ENCODE peak calls at places on chromosomes 12 and 14, in four cellular contexts. S is PC-9, J is foreskin keratinocyte, H is lung. Y is an unnamed sample.

GRCh38 chr12:124736115-124737039 is 127.3 kb downstream of the SCARB1 start:
- DNase-seq in J (no peak), H (no peak), S (no peak), Y (no peak)

GRCh38 chr14:91155626-91156089 is 41.8 kb downstream of the DGLUCY start:
- DNase-seq in S (no peak), H (no peak), J (no peak), Y (no peak)

GRCh38 chr12:132003846-132004245 is 54.1 kb downstream of the EP400 start:
- DNase-seq in S (no peak), J (no peak), H (no peak), Y (no peak)

GRCh38 chr14:42490536-42490935 is 883.9 kb downstream of the LRFN5 start:
- DNase-seq in H (no peak), S (no peak), J (peak), Y (no peak)

GRCh38 chr14:71610797-71611196 is 321.4 kb upstream of the RGS6 start:
- DNase-seq in H (no peak), J (no peak), S (no peak), Y (no peak)

GRCh38 chr12:120932058-120932457 is 27.9 kb upstream of the SPPL3 start:
- DNase-seq in H (no peak), S (no peak), J (no peak), Y (no peak)

GRCh38 chr14:74135386-74135785 is 50.6 kb downstream of the LIN52 start:
- DNase-seq in J (no peak), S (peak), H (no peak), Y (no peak)

GRCh38 chr12:67425394-67425793 is 156.2 kb downstream of the CAND1 start:
- DNase-seq in J (no peak), H (no peak), S (peak), Y (peak)

GRCh38 chr14:34368115-34368970 is 93.7 kb downstream of the SPTSSA start:
- DNase-seq in H (no peak), S (peak), J (no peak), Y (no peak)

GRCh38 chr14:68794130-68794855 is 1.4 kb upstream of the ZFP36L1 start:
- DNase-seq in S (peak), J (no peak), H (peak), Y (no peak)

GRCh38 chr12:49086116-49086515 is 8.5 kb downstream of the DHH start:
- DNase-seq in H (no peak), S (no peak), J (no peak), Y (no peak)

GRCh38 chr14:75119056-75119455 is 7.8 kb downstream of the NEK9 start:
- DNase-seq in S (no peak), H (no peak), J (no peak), Y (no peak)

GRCh38 chr14:50001999-50002925 is 109.4 kb downstream of the ARF6 start:
- DNase-seq in H (no peak), J (no peak), S (peak), Y (no peak)

GRCh38 chr14:104879201-104879982 is 14.3 kb downstream of the CEP170B start:
- DNase-seq in H (no peak), S (no peak), J (no peak), Y (no peak)

GRCh38 chr12:8566525-8566924 is 25.8 kb upstream of the CLEC4E start:
- DNase-seq in S (no peak), H (no peak), J (no peak), Y (no peak)

GRCh38 chr14:54001189-54001878 is 44.7 kb upstream of the BMP4 start:
- DNase-seq in J (no peak), H (no peak), S (no peak), Y (no peak)

GRCh38 chr14:53996041-53996440 is 39.4 kb upstream of the BMP4 start:
- DNase-seq in S (no peak), H (no peak), J (no peak), Y (no peak)

GRCh38 chr14:54002653-54003052 is 46.0 kb upstream of the BMP4 start:
- DNase-seq in S (no peak), H (no peak), J (no peak), Y (no peak)

GRCh38 chr14:54000341-54000811 is 43.8 kb upstream of the BMP4 start:
- DNase-seq in H (no peak), S (peak), J (no peak), Y (no peak)

GRCh38 chr14:53999061-53999488 is 42.5 kb upstream of the BMP4 start:
- DNase-seq in J (peak), H (peak), S (no peak), Y (no peak)
- H3K27ac ChIP-seq in J (no peak), H (no peak), S (no peak), Y (no peak)

DNA sequence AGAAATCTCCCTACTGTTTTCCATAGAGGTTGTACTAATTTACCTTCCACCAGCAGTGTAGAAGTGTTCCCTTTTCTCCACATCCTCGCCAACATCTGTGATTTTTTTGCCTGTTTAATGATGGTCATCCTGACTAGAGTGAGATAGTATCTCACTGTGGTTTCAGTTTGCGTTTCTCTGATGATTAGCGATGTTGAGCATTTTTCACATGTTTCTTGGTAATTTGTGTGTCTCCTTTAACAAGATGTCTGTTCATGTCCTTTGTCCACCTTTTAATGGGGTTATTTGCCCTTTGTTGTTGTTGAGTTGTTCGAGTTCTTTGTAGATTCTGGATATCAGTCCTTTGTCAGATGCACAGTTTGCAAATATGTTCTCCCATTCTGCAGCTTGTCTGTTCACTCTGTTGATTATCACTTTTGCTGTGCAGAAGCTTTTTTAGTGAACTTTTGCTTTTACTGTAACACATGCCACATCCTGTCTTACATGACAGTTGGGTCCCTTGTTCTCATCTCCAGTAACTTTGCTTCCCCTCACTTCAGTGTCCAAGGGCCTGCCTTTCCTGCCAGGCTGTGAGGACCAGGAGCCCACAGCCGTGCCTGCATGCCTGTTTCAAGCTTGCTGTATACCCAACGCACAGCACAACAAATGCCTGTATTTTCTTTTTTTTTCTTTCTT is 64.9 kb downstream of the SPRING1 start:
- DNase-seq in S (no peak), H (no peak), J (no peak), Y (no peak)
- H3K27ac ChIP-seq in S (no peak), H (no peak), J (no peak), Y (no peak)

GRCh38 chr12:94074216-94074969 is 74.0 kb upstream of the PLXNC1 start:
- DNase-seq in H (no peak), S (no peak), J (no peak), Y (no peak)
- H3K27ac ChIP-seq in H (peak), S (no peak), J (no peak), Y (no peak)

GRCh38 chr14:89910706-89911017 is 43.9 kb downstream of the EFCAB11 start:
- DNase-seq in S (no peak), H (no peak), J (no peak), Y (no peak)
- H3K27ac ChIP-seq in S (no peak), H (no peak), J (no peak), Y (no peak)

DNA sequence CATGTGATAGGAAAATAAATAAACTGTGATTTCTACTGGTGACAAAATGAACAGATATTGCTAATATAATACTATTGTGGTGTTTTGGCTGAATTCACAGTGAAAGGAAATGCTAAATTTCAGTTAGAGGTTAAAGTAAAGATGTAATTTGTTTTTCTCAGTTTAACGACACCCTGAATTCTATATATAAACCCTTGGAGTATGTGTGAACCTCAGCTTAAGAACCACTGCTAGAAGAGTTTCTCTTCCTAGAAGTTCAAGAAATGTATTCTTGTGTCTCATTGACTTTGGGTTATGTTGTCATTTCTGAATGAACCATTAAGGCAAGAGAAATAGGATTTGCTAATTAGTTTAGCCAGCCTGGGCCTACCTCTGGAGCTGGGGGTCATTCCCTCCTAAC is 8.2 kb downstream of the FBXO34 start:
- DNase-seq in H (no peak), S (no peak), J (no peak), Y (no peak)
- H3K27ac ChIP-seq in H (no peak), S (no peak), J (no peak), Y (no peak)

GRCh38 chr12:113889806-113890581 is 76.1 kb downstream of the RBM19 start:
- DNase-seq in H (no peak), J (no peak), S (no peak), Y (no peak)

GRCh38 chr12:113891167-113891692 is 74.9 kb downstream of the RBM19 start:
- DNase-seq in J (no peak), S (no peak), H (no peak), Y (no peak)

GRCh38 chr12:113888435-113888834 is 77.7 kb downstream of the RBM19 start:
- DNase-seq in J (no peak), H (no peak), S (no peak), Y (no peak)

GRCh38 chr12:113887906-113888305 is 78.2 kb downstream of the RBM19 start:
- DNase-seq in H (no peak), S (no peak), J (no peak), Y (no peak)

DNA sequence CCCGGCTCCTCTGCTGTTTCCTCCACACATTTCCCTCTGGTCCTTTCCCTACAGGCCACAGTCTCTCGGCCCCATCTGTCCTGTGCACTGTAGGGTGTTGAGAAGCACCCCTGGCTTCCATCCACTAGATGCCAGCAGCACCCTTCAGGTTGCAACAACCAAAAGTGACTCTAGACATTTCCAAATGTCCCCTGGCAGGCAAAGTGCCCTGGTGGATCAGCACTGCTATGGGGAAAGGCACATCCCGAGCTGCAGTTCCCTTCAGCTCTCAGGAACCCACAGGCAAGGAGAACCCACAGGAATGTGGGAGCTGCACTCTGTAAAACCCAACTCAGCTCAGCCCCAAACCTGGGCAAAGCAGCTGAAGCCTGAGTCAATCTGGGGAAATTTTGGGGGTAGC is 77.0 kb downstream of the RBM19 start:
- DNase-seq in J (no peak), H (no peak), S (no peak), Y (no peak)
- H3K27ac ChIP-seq in J (no peak), H (no peak), S (no peak), Y (no peak)

Y was measured in epithelial cell of prostate.